ENCODE peak calls at places on chromosomes 5 and 9, in four cellular contexts. P is type B pancreatic cell, U is astrocyte, V is tibial artery. S is an unnamed sample.
A peak's percentile ranks its signal among the peaks of the same experiment; 100 is the strongest.

GRCh38 chr9:131420913-131421312 is 27.0 kb downstream of the PRRC2B start:
- DNase-seq in P (no peak), U (no peak), V (no peak), S (peak; percentile 50)

GRCh38 chr9:125475385-125475784 is 213.8 kb downstream of the GAPVD1 start:
- DNase-seq in V (no peak), P (no peak), U (no peak), S (no peak)

GRCh38 chr9:96047741-96048115 is 172.2 kb downstream of the ERCC6L2 start:
- DNase-seq in U (no peak), V (no peak), P (no peak), S (no peak)

GRCh38 chr5:128199104-128199503 is 115.5 kb downstream of the SLC12A2 start:
- DNase-seq in V (no peak), U (peak; percentile 87), P (no peak), S (no peak)

GRCh38 chr9:77903666-77904248 is 127.9 kb downstream of the GNAQ start:
- DNase-seq in U (peak; percentile 81), V (no peak), P (no peak), S (no peak)

GRCh38 chr5:61631438-61631941 is 299.4 kb downstream of the ZSWIM6 start:
- DNase-seq in V (peak; percentile 81), P (no peak), U (peak; percentile 55), S (no peak)

GRCh38 chr9:136971746-136972145 is 5.6 kb upstream of the PTGDS start:
- DNase-seq in U (no peak), V (no peak), P (no peak), S (no peak)

GRCh38 chr5:93225748-93226147 is 355.3 kb downstream of the NR2F1-AS1 start:
- DNase-seq in V (no peak), P (no peak), U (no peak), S (no peak)

GRCh38 chr5:61030163-61030482 is 85.1 kb downstream of the NDUFAF2 start:
- DNase-seq in P (no peak), U (peak; percentile 32), V (no peak), S (peak; percentile 35)

GRCh38 chr9:71270554-71270953 is 149.1 kb upstream of the TRPM3 start:
- DNase-seq in U (no peak), P (no peak), V (no peak), S (no peak)

GRCh38 chr9:74496819-74497749 is at the start of gene RORB:
- DNase-seq in U (peak; percentile 72), V (peak; percentile 82), P (peak; percentile 77), S (no peak)

GRCh38 chr9:85137606-85138150 is 468.1 kb downstream of the NTRK2 start:
- DNase-seq in U (no peak), V (no peak), P (no peak), S (no peak)

GRCh38 chr9:85147046-85147640 is 477.6 kb downstream of the NTRK2 start:
- DNase-seq in U (no peak), V (no peak), P (no peak), S (no peak)

GRCh38 chr9:85136978-85137377 is 467.4 kb downstream of the NTRK2 start:
- DNase-seq in V (no peak), P (no peak), U (no peak), S (no peak)

GRCh38 chr9:85142461-85143401 is 473.2 kb downstream of the NTRK2 start:
- DNase-seq in U (no peak), V (peak; percentile 64), P (no peak), S (no peak)
- TF ChIP-seq CTCF in U (peak; percentile 51), V (peak; percentile 38), P (peak; percentile 75), S (peak; percentile 48)

GRCh38 chr5:75052461-75053285 is at the start of gene GCNT4:
- DNase-seq in P (peak; percentile 75), V (peak; percentile 80), U (peak; percentile 38), S (peak; percentile 28)

GRCh38 chr5:75054110-75054930 is 2.0 kb upstream of the GCNT4 start:
- DNase-seq in V (peak; percentile 79), P (no peak), U (peak; percentile 65), S (peak; percentile 52)

GRCh38 chr5:75055727-75056144 is 3.4 kb upstream of the GCNT4 start:
- DNase-seq in U (peak; percentile 48), P (no peak), V (no peak), S (peak; percentile 50)

GRCh38 chr5:75051217-75051751 is 1.1 kb downstream of the GCNT4 start:
- DNase-seq in U (no peak), P (no peak), V (no peak), S (no peak)

GRCh38 chr5:75053286-75054109 is 1.1 kb upstream of the GCNT4 start:
- DNase-seq in P (peak; percentile 78), U (peak; percentile 73), V (peak; percentile 81), S (peak; percentile 83)
- TF ChIP-seq CTCF in P (peak; percentile 35), U (no peak), V (no peak), S (peak; percentile 65)

GRCh38 chr9:36276254-36276653 is 18.0 kb upstream of the GNE start:
- DNase-seq in P (no peak), V (no peak), U (no peak), S (no peak)
- TF ChIP-seq CTCF in P (no peak), V (no peak), U (no peak), S (no peak)

GRCh38 chr5:157342822-157343402 is 77.0 kb downstream of the CYFIP2 start:
- DNase-seq in P (no peak), U (no peak), V (no peak), S (no peak)
- TF ChIP-seq CTCF in P (peak; percentile 66), U (peak; percentile 37), V (no peak), S (peak; percentile 82)

GRCh38 chr9:113653746-113654604 is 190.4 kb downstream of the RGS3 start:
- DNase-seq in V (no peak), P (no peak), U (no peak), S (no peak)
- TF ChIP-seq CTCF in V (no peak), P (no peak), U (no peak), S (no peak)

GRCh38 chr5:7347377-7347776 is 48.6 kb upstream of the ADCY2 start:
- DNase-seq in V (no peak), P (no peak), U (no peak), S (no peak)
- TF ChIP-seq CTCF in V (no peak), P (no peak), U (no peak), S (no peak)

GRCh38 chr5:149228610-149229297 is 42.9 kb upstream of the AFAP1L1 start:
- DNase-seq in V (no peak), U (peak; percentile 74), P (no peak), S (peak; percentile 89)
- TF ChIP-seq CTCF in V (peak; percentile 72), U (peak; percentile 89), P (peak; percentile 74), S (peak; percentile 90)

DNA sequence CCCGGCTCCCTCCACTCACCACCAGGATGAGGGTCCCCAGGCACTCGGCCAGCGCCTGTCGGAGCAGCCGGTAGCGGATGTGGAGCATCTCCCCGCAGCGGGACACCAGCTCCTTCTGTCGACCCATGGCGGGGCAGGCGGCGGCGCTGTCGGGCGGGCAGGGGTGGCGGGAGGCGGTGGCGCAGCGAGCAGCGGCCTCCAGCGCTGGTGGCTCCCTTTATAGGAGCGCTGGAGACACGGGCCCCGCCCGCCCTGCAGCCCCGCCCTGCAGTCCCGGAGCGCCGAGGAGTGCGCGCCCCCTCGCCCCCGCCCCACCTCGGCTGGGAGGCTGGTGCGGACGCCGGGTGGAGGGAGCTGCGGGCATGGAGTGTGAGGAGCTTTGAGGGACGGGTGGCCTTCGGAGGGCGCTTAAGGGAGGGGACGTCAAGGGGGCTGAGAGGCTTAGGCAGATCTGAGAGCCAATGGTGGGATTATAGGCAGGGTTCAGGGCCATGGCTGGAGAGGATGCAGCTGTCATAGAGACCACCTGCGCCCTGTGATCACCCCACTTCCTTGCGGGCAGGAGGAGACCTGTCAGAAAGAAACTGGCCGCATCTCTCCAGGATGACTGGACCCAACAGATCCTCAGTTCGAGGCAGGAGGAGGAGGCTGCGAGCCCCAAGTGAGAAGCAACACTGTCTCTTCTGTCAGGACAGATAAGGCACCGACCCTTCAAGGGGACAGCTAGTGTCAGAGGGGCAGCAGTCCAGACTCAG is at the start of gene AQP3:
- DNase-seq in V (peak; percentile 81), P (peak; percentile 76), U (no peak), S (peak; percentile 20)
- TF ChIP-seq CTCF in V (no peak), P (peak; percentile 37), U (no peak), S (peak; percentile 65)

GRCh38 chr9:16824545-16825041 is 45.9 kb downstream of the BNC2 start:
- DNase-seq in P (no peak), U (peak; percentile 37), V (no peak), S (peak; percentile 47)
- TF ChIP-seq CTCF in P (peak; percentile 33), U (no peak), V (no peak), S (peak; percentile 49)